ENCODE peak calls at places on chromosomes 2 and 18, in five cellular contexts. One of them, this sample, is unnamed.

GRCh38 chr18:6109743-6110142 is 214.4 kb upstream of the TMEM200C start:
- DNase-seq in CD14-positive monocyte: no peak
- DNase-seq in NB4: no peak
- DNase-seq in foreskin fibroblast: no peak
- DNase-seq in ascending aorta: no peak
- DNase-seq in this sample: no peak

GRCh38 chr2:239735131-239735828 is 289.9 kb downstream of the NDUFA10 start:
- DNase-seq in foreskin fibroblast: no peak
- DNase-seq in NB4: no peak
- DNase-seq in CD14-positive monocyte: no peak
- DNase-seq in ascending aorta: no peak
- DNase-seq in this sample: no peak

GRCh38 chr2:75100691-75101236 is 98.6 kb downstream of the TACR1 start:
- DNase-seq in ascending aorta: no peak
- DNase-seq in foreskin fibroblast: no peak
- DNase-seq in CD14-positive monocyte: no peak
- DNase-seq in NB4: no peak
- DNase-seq in this sample: no peak

GRCh38 chr2:182763311-182763912 is 47.4 kb downstream of the DNAJC10 start:
- DNase-seq in NB4: peak
- DNase-seq in CD14-positive monocyte: no peak
- DNase-seq in foreskin fibroblast: peak
- DNase-seq in ascending aorta: no peak
- DNase-seq in this sample: peak

GRCh38 chr18:54392621-54393023 is 34.9 kb downstream of the C18orf54 start:
- DNase-seq in NB4: peak
- DNase-seq in CD14-positive monocyte: no peak
- DNase-seq in foreskin fibroblast: peak
- DNase-seq in ascending aorta: no peak
- DNase-seq in this sample: peak

GRCh38 chr18:33839452-33840225 is 261.6 kb downstream of the ASXL3 start:
- DNase-seq in foreskin fibroblast: no peak
- DNase-seq in ascending aorta: no peak
- DNase-seq in NB4: peak
- DNase-seq in CD14-positive monocyte: no peak
- DNase-seq in this sample: no peak

GRCh38 chr2:72718906-72719305 is 106.9 kb downstream of the EXOC6B start:
- DNase-seq in ascending aorta: no peak
- DNase-seq in foreskin fibroblast: no peak
- DNase-seq in CD14-positive monocyte: no peak
- DNase-seq in NB4: no peak
- DNase-seq in this sample: no peak

GRCh38 chr18:54777989-54778388 is 50.3 kb upstream of the RAB27B start:
- DNase-seq in ascending aorta: no peak
- DNase-seq in foreskin fibroblast: no peak
- DNase-seq in CD14-positive monocyte: no peak
- DNase-seq in NB4: no peak
- DNase-seq in this sample: no peak

GRCh38 chr2:208548689-208549088 is 142.1 kb downstream of the PTH2R start:
- DNase-seq in foreskin fibroblast: no peak
- DNase-seq in ascending aorta: no peak
- DNase-seq in NB4: no peak
- DNase-seq in CD14-positive monocyte: no peak
- DNase-seq in this sample: no peak

GRCh38 chr2:32231959-32232358 is 32.7 kb downstream of the NLRC4 start:
- DNase-seq in CD14-positive monocyte: no peak
- DNase-seq in NB4: no peak
- DNase-seq in ascending aorta: no peak
- DNase-seq in foreskin fibroblast: no peak
- DNase-seq in this sample: no peak

GRCh38 chr18:79147014-79147413 is 77.8 kb downstream of the ATP9B start:
- DNase-seq in CD14-positive monocyte: no peak
- DNase-seq in ascending aorta: no peak
- DNase-seq in foreskin fibroblast: no peak
- DNase-seq in NB4: no peak
- DNase-seq in this sample: no peak

GRCh38 chr2:206361407-206362045 is 81.8 kb upstream of the ADAM23 start:
- DNase-seq in NB4: no peak
- DNase-seq in ascending aorta: no peak
- DNase-seq in CD14-positive monocyte: no peak
- DNase-seq in foreskin fibroblast: no peak
- DNase-seq in this sample: no peak

GRCh38 chr2:241469746-241470145 is 38.6 kb downstream of the STK25 start:
- DNase-seq in CD14-positive monocyte: no peak
- DNase-seq in NB4: no peak
- DNase-seq in ascending aorta: no peak
- DNase-seq in foreskin fibroblast: no peak
- DNase-seq in this sample: no peak

GRCh38 chr18:54020971-54021370 is 203.5 kb downstream of the MBD2 start:
- DNase-seq in ascending aorta: no peak
- DNase-seq in CD14-positive monocyte: no peak
- DNase-seq in foreskin fibroblast: no peak
- DNase-seq in NB4: no peak
- DNase-seq in this sample: no peak

GRCh38 chr2:56325661-56326345 is 142.0 kb downstream of the CCDC85A start:
- DNase-seq in CD14-positive monocyte: no peak
- DNase-seq in ascending aorta: no peak
- DNase-seq in foreskin fibroblast: no peak
- DNase-seq in NB4: no peak
- DNase-seq in this sample: no peak

GRCh38 chr2:216245391-216245790 is 126.9 kb downstream of the MARCHF4 start:
- DNase-seq in NB4: no peak
- DNase-seq in ascending aorta: no peak
- DNase-seq in CD14-positive monocyte: no peak
- DNase-seq in foreskin fibroblast: no peak
- DNase-seq in this sample: no peak

GRCh38 chr2:127535422-127535901 is at the start of gene MYO7B:
- DNase-seq in CD14-positive monocyte: no peak
- DNase-seq in foreskin fibroblast: no peak
- DNase-seq in ascending aorta: no peak
- DNase-seq in NB4: no peak
- DNase-seq in this sample: no peak

GRCh38 chr2:2107140-2107539 is 223.9 kb downstream of the MYT1L start:
- DNase-seq in NB4: no peak
- DNase-seq in ascending aorta: no peak
- DNase-seq in foreskin fibroblast: no peak
- DNase-seq in CD14-positive monocyte: no peak
- DNase-seq in this sample: no peak

GRCh38 chr2:144317071-144317738 is 202.7 kb downstream of the ZEB2 start:
- DNase-seq in foreskin fibroblast: no peak
- DNase-seq in NB4: no peak
- DNase-seq in ascending aorta: no peak
- DNase-seq in CD14-positive monocyte: no peak
- DNase-seq in this sample: no peak

GRCh38 chr18:74331404-74331803 is 15.8 kb downstream of the C18orf63 start:
- DNase-seq in CD14-positive monocyte: no peak
- DNase-seq in foreskin fibroblast: peak
- DNase-seq in NB4: peak
- DNase-seq in ascending aorta: no peak
- DNase-seq in this sample: peak

GRCh38 chr2:38130877-38131276 is 54.9 kb upstream of the CYP1B1 start:
- DNase-seq in foreskin fibroblast: no peak
- DNase-seq in ascending aorta: no peak
- DNase-seq in NB4: peak
- DNase-seq in CD14-positive monocyte: no peak
- DNase-seq in this sample: no peak

GRCh38 chr2:86441789-86442641 is 844 bp downstream of the KDM3A start:
- DNase-seq in foreskin fibroblast: peak
- DNase-seq in CD14-positive monocyte: peak
- DNase-seq in ascending aorta: no peak
- DNase-seq in NB4: peak
- DNase-seq in this sample: peak

GRCh38 chr2:110818767-110819481 is 86.6 kb downstream of the ACOXL start:
- DNase-seq in CD14-positive monocyte: no peak
- DNase-seq in ascending aorta: no peak
- DNase-seq in NB4: peak
- DNase-seq in foreskin fibroblast: no peak
- DNase-seq in this sample: no peak

GRCh38 chr2:211347328-211347727 is 790.9 kb downstream of the CPS1 start:
- DNase-seq in ascending aorta: no peak
- DNase-seq in foreskin fibroblast: no peak
- DNase-seq in CD14-positive monocyte: no peak
- DNase-seq in NB4: peak
- DNase-seq in this sample: no peak
- TF ChIP-seq CTCF in ascending aorta: no peak
- TF ChIP-seq CTCF in foreskin fibroblast: no peak
- TF ChIP-seq CTCF in CD14-positive monocyte: no peak
- TF ChIP-seq CTCF in NB4: peak
- TF ChIP-seq CTCF in this sample: no peak

DNA sequence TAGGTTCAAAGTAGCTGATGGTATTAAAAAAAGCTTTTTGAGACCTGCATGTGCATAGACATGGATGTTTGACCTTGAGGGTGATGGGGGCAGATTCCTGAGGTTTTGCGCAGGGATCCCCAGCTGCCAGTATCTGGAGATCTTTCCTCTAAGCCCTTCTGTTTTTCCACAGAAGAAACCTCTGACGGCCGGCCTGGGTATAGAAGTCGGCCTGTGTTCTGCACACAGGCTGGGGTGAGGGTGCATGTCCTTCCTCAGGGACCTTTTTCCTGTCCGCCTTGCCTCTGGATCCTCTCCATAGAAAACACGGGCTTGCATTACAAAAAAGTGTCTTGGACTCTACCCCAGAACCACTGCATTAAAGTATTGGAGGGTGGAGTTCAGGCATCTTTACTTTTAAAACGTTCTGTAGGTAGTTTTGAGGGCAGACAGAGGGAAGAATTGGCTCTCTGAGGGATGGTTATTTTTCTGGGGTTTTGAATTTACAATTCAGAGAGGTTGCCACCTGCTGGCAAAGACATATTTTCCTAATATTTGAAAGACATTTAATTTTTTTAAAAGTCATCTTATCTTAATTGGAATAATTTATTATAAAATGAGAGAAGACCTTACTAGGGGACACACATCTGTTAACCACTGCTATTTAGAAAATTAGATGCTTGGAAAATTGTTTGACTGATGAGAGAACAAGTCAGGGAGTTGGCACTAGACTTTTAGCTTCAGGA is 350.6 kb downstream of the DCDC2C start:
- DNase-seq in NB4: no peak
- DNase-seq in ascending aorta: no peak
- DNase-seq in CD14-positive monocyte: no peak
- DNase-seq in foreskin fibroblast: no peak
- DNase-seq in this sample: no peak
- TF ChIP-seq CTCF in NB4: no peak
- TF ChIP-seq CTCF in ascending aorta: no peak
- TF ChIP-seq CTCF in CD14-positive monocyte: no peak
- TF ChIP-seq CTCF in foreskin fibroblast: no peak
- TF ChIP-seq CTCF in this sample: peak

GRCh38 chr18:37578886-37579513 is 13.4 kb upstream of the CELF4 start:
- DNase-seq in NB4: peak
- DNase-seq in foreskin fibroblast: no peak
- DNase-seq in CD14-positive monocyte: no peak
- DNase-seq in ascending aorta: no peak
- DNase-seq in this sample: peak
- TF ChIP-seq CTCF in NB4: peak
- TF ChIP-seq CTCF in foreskin fibroblast: peak
- TF ChIP-seq CTCF in CD14-positive monocyte: no peak
- TF ChIP-seq CTCF in ascending aorta: no peak
- TF ChIP-seq CTCF in this sample: peak

GRCh38 chr2:119225084-119225864 is 1.6 kb downstream of the STEAP3 start:
- DNase-seq in NB4: no peak
- DNase-seq in CD14-positive monocyte: no peak
- DNase-seq in foreskin fibroblast: no peak
- DNase-seq in ascending aorta: no peak
- DNase-seq in this sample: no peak
- TF ChIP-seq CTCF in NB4: no peak
- TF ChIP-seq CTCF in CD14-positive monocyte: no peak
- TF ChIP-seq CTCF in foreskin fibroblast: no peak
- TF ChIP-seq CTCF in ascending aorta: no peak
- TF ChIP-seq CTCF in this sample: no peak

GRCh38 chr2:65429799-65430514 is 2.4 kb downstream of the SPRED2 start:
- DNase-seq in CD14-positive monocyte: no peak
- DNase-seq in ascending aorta: no peak
- DNase-seq in NB4: no peak
- DNase-seq in foreskin fibroblast: no peak
- DNase-seq in this sample: no peak

GRCh38 chr2:65427536-65427935 is 4.9 kb downstream of the SPRED2 start:
- DNase-seq in NB4: no peak
- DNase-seq in foreskin fibroblast: no peak
- DNase-seq in CD14-positive monocyte: no peak
- DNase-seq in ascending aorta: no peak
- DNase-seq in this sample: no peak

GRCh38 chr2:65431417-65432226 is 777 bp downstream of the SPRED2 start:
- DNase-seq in CD14-positive monocyte: peak
- DNase-seq in ascending aorta: peak
- DNase-seq in foreskin fibroblast: no peak
- DNase-seq in NB4: peak
- DNase-seq in this sample: peak

GRCh38 chr2:65432227-65433190 is at the start of gene SPRED2:
- DNase-seq in CD14-positive monocyte: peak
- DNase-seq in NB4: peak
- DNase-seq in foreskin fibroblast: peak
- DNase-seq in ascending aorta: peak
- DNase-seq in this sample: peak

DNA sequence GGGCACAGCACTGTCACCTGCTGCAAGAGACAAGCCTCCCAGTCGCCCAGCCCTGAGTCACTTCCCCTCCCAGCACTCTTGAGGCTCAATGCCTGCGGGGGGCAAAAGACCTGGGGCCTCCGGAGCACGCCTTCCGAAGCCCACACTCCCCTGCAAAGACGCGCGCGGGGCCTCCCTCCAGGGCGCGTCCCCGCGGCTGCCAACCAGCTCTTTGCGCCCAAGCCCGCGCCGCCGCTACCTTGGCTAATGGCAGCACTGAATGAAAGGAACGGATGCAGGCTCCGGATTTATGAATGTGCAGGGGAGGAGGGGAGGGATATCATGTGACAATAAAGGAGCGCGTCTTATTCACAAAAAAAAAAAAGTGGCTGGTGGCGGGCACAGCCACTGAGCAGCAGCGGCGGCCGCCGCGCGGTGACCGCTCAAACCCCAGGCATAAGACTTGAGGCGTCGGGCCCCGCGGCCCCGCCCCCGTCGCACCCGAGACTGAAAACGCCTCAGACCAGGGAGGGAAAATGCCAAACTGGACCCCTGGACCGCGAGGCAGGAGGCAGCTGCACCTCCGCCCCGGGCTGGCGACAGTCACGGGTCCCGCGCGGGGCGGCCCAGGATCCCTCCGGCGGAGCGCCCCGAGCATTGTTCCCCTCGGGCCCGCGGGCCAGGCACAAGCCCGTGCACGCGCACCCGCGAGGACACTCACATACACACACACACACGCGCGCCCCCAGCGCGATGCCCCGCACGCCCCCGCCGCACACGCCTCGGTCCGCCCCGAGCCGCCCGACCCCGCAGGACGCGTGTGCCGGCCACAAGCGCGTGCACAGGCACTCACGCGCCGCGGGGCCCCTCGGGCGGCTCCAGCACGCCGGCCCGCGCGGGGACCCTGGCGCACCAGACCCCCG is 1.6 kb downstream of the SPRED2 start:
- DNase-seq in NB4: peak
- DNase-seq in ascending aorta: peak
- DNase-seq in CD14-positive monocyte: peak
- DNase-seq in foreskin fibroblast: peak
- DNase-seq in this sample: peak
- TF ChIP-seq CTCF in NB4: no peak
- TF ChIP-seq CTCF in ascending aorta: no peak
- TF ChIP-seq CTCF in CD14-positive monocyte: no peak
- TF ChIP-seq CTCF in foreskin fibroblast: no peak
- TF ChIP-seq CTCF in this sample: no peak

GRCh38 chr2:129092871-129093385 is 774.3 kb upstream of the HS6ST1 start:
- DNase-seq in foreskin fibroblast: no peak
- DNase-seq in NB4: no peak
- DNase-seq in ascending aorta: no peak
- DNase-seq in CD14-positive monocyte: no peak
- DNase-seq in this sample: no peak
- TF ChIP-seq CTCF in foreskin fibroblast: no peak
- TF ChIP-seq CTCF in NB4: no peak
- TF ChIP-seq CTCF in ascending aorta: no peak
- TF ChIP-seq CTCF in CD14-positive monocyte: no peak
- TF ChIP-seq CTCF in this sample: no peak

This sample was measured in HFFc6.